ENCODE peak calls at places on chromosome 21, in four cellular contexts. S is Right ventricle myocardium superior; W is activated naive CD8-positive, alpha-beta T cell treated with anti-CD3 and anti-CD28 coated beads for 36 hours; P is HCT116. A is an unnamed sample.

GRCh38 chr21:45289655-45290515 is 2.2 kb upstream of the POFUT2 start:
- DNase-seq in S (no peak), W (no peak), P (peak; percentile 35), A (no peak)

GRCh38 chr21:37337831-37338230 is 28.7 kb upstream of the DYRK1A start:
- DNase-seq in S (no peak), W (no peak), P (no peak), A (no peak)

GRCh38 chr21:35048706-35049617 is at the start of gene RUNX1:
- DNase-seq in S (no peak), W (peak; percentile 82), P (no peak), A (peak; percentile 83)

GRCh38 chr21:38494688-38495087 is 3.6 kb downstream of the ERG start:
- DNase-seq in S (no peak), W (no peak), P (no peak), A (no peak)

GRCh38 chr21:41957991-41958766 is 4.4 kb upstream of the C2CD2 start:
- DNase-seq in S (peak; percentile 78), W (no peak), P (peak; percentile 61), A (no peak)

GRCh38 chr21:25456672-25457071 is 150.6 kb downstream of the MRPL39 start:
- DNase-seq in S (no peak), W (peak; percentile 60), P (no peak), A (no peak)

GRCh38 chr21:14356771-14357170 is 26.2 kb downstream of the HSPA13 start:
- DNase-seq in S (no peak), W (no peak), P (no peak), A (no peak)

GRCh38 chr21:25907573-25908275 is 173.0 kb downstream of the GABPA start:
- DNase-seq in S (no peak), W (no peak), P (no peak), A (no peak)

GRCh38 chr21:31111093-31111492 is 72.8 kb upstream of the KRTAP19-8 start:
- DNase-seq in S (no peak), W (no peak), P (no peak), A (no peak)

GRCh38 chr21:44931137-44931500 is 8.7 kb upstream of the SLX9 start:
- DNase-seq in S (no peak), W (peak; percentile 32), P (no peak), A (peak; percentile 88)

GRCh38 chr21:45001134-45002095 is 61.6 kb downstream of the SLX9 start:
- DNase-seq in S (peak; percentile 84), W (no peak), P (no peak), A (no peak)

GRCh38 chr21:34836103-34836932 is 167.5 kb downstream of the CLIC6 start:
- DNase-seq in S (peak; percentile 49), W (no peak), P (peak; percentile 97), A (no peak)

GRCh38 chr21:32921632-32922230 is 104.0 kb upstream of the OLIG2 start:
- DNase-seq in S (peak; percentile 48), W (peak; percentile 35), P (peak; percentile 29), A (peak; percentile 35)

GRCh38 chr21:39647476-39647875 is 34.7 kb downstream of the B3GALT5 start:
- DNase-seq in S (no peak), W (no peak), P (no peak), A (no peak)

GRCh38 chr21:15062566-15062965 is 2.2 kb downstream of the NRIP1 start:
- DNase-seq in S (no peak), W (no peak), P (no peak), A (no peak)

GRCh38 chr21:14956826-14957225 is 108.0 kb downstream of the NRIP1 start:
- DNase-seq in S (no peak), W (no peak), P (no peak), A (no peak)

GRCh38 chr21:14259669-14260458 is 43.9 kb downstream of the RBM11 start:
- DNase-seq in S (no peak), W (no peak), P (peak; percentile 10), A (no peak)

GRCh38 chr21:31713973-31714740 is 17.8 kb downstream of the SCAF4 start:
- DNase-seq in S (no peak), W (no peak), P (no peak), A (no peak)

GRCh38 chr21:28144653-28145052 is 848.0 kb downstream of the LTN1 start:
- DNase-seq in S (no peak), W (no peak), P (no peak), A (no peak)

A was measured in DND-41.